ENCODE peak calls at places on chromosomes 1 and 21, in six cellular contexts. S is upper lobe of left lung, N is body of pancreas, L is suprapubic skin, C is stomach, M is heart left ventricle. A is an unnamed sample.

GRCh38 chr1:9111357-9111691 is 17.6 kb downstream of the GPR157 start:
- DNase-seq in S (no peak), N (no peak), L (no peak), C (no peak), M (no peak), A (no peak)

GRCh38 chr21:27885296-27885711 is 918.4 kb upstream of the ADAMTS5 start:
- DNase-seq in S (peak), N (no peak), L (no peak), C (no peak), M (no peak), A (no peak)

GRCh38 chr1:201648066-201648910 is 109.4 kb downstream of the NAV1 start:
- DNase-seq in S (peak), N (peak), L (peak), C (peak), M (peak), A (no peak)

GRCh38 chr1:1058088-1058905 is 15.8 kb downstream of the RNF223 start:
- DNase-seq in S (peak), N (no peak), L (no peak), C (no peak), M (no peak), A (no peak)

GRCh38 chr1:39266269-39266668 is 61.8 kb downstream of the MACF1 start:
- DNase-seq in S (no peak), N (no peak), L (no peak), C (no peak), M (no peak), A (no peak)

GRCh38 chr1:10615932-10616671 is 141.4 kb downstream of the PEX14 start:
- DNase-seq in S (no peak), N (no peak), L (peak), C (no peak), M (no peak), A (no peak)

GRCh38 chr1:116226017-116226416 is 114.8 kb downstream of the MAB21L3 start:
- DNase-seq in S (no peak), N (no peak), L (no peak), C (no peak), M (no peak), A (no peak)

GRCh38 chr1:15923241-15923640 is 52.7 kb downstream of the ZBTB17 start:
- DNase-seq in S (no peak), N (no peak), L (no peak), C (no peak), M (no peak), A (no peak)

DNA sequence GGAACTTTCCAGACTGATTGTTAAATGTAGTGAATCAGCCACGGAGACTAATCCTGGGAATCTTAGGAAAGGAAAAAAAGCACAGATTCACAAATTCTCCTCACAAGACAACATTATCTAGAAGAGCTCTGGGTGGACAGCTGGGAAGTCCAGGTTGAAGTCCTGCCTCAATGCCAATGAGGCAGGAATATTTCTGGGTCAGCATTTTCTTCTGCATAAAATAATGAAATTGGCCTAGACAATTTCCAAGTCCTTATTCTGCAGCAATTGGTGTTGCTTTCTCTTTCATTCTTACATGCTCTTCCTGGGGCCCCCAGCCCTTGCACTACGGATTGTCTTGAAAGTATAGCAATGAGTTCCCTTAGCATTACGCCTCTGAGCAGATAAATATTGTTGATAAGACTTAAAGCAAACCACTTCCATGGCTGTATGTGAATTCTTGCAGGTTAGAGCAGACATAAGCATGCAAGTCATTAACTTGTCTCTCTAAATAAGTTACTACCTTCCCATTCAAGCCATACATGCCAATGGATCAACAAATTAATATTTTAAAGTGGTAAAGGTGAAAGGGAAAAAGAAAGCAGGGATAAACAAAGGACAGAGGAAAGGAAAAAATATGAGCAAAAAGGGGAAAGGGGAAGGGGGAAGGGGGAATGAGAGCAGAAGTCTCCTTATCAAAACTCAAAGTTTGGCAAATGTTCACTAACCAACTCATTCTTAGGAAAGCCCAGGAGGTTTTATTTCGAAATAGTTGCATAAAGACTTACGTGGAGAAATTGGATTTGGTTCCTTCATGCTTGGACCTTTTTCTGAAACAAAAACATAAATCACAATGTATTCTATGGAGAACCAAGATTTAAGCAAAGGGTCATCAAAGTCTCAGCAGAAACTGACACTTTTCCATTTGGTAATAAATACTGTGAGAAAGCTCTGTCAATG is 188.4 kb downstream of the TGFBR3 start:
- DNase-seq in S (no peak), N (no peak), L (no peak), C (no peak), M (no peak), A (no peak)
- H3K4me3 ChIP-seq in S (no peak), N (no peak), L (no peak), C (no peak), M (no peak), A (no peak)

DNA sequence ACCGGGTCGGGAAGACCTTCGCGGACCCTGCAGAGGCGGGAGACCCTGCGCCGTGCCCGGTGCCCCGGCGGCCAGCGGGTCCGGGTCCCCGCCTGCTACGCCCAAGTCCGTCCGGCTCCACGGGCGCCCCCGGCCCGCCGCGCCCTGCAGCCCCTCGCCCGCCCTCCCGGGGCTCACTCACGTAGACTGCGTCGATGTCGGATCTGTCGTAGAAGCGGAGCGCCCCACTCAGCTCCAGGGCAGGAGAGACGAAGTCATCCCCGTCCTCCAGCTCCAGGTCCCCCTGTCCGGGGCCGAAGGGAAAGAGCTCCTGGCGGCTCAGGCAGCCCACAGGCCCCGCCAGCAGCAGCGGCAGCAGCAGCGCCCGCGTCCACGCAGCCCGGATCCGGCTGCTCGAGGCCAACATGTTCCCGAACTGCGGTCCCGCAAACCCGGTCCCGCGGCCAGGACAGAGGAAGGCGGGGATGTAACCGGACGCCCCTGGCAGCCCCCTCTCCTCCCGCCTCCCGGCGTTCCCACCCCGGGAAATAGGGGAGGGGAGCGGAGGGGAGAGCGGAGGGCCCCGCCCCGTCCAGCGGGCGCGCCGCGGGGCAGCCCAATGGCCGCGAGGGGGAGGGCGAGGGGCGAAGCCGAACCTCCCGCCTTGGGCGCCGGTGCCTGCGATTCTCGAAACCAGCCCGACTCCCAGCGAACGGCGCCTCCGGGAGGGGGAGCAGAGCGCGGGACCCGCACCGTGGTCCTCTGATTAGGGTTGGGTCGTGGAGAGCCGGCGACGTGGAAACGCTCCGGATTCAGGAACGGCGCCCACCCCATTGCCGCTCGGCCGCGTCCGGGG is at the start of gene NID1:
- DNase-seq in S (peak), N (peak), L (peak), C (peak), M (peak), A (peak)
- H3K27ac ChIP-seq in S (peak), N (peak), L (peak), C (peak), M (peak), A (peak)

DNA sequence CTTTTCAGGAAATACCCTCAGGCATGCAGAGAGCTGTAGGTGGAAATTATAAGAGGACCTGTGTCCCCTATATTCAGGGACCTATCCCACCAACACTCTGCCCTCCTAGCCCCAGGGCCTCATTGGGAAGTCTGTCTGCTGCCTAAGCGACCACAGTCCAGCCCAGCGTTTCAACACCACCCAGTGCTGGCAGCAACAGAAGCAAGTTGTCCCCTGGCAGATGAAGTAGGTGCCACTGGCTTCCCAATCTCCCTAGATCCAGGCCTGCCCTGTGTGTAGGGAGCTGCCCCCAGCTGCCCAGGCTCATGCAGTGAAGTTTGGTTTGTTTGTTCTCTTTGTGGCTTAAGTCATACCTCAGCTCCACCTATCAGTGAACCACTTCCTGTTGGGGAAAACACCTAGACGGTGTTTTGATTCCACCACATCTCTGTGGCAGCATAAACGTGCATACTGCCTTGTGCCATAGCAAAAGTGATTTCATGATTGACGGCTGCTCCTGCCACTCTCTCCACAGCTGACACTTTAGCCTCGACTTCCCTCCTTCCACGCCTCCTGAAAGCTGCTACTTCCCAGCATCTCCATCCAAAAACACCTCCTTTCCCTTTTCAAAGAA is 8.1 kb upstream of the LEFTY1 start:
- DNase-seq in S (no peak), N (peak), L (no peak), C (peak), M (no peak), A (no peak)
- TF ChIP-seq POLR2A in S (no peak), N (peak), L (no peak), C (no peak), M (no peak), A (no peak)

DNA sequence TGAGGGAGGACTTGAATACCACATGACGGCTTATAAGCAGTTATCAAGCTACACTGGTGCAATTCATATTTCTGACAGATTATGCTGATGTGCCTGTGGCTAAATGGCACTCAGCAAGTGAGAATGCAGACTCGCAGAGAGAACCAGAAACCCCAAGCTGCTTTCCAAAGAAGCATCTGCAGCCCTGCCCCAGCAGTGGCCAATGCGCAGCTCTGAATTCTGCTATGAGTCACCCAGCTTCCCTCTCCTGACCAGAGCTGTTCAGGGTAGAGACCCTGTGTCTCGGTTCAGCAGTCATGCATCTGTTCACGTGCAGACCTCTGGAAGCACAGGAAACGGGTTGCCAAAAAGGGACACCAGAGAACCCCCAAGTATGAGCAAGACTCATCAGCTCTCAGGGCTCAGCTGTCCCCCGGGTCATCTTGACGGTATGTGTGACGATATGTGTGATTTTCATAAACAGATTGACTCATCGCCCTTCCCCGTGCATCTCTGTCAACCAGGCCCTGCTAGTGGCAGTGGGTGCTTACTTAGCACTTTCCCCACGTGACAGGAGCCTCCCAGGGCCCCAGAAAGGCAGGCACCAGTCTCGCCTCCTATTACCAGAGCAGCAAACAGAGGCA is 76.3 kb downstream of the ITPKB start:
- DNase-seq in S (no peak), N (peak), L (peak), C (peak), M (peak), A (peak)
- H3K4me3 ChIP-seq in S (no peak), N (no peak), L (no peak), C (no peak), M (no peak), A (no peak)

DNA sequence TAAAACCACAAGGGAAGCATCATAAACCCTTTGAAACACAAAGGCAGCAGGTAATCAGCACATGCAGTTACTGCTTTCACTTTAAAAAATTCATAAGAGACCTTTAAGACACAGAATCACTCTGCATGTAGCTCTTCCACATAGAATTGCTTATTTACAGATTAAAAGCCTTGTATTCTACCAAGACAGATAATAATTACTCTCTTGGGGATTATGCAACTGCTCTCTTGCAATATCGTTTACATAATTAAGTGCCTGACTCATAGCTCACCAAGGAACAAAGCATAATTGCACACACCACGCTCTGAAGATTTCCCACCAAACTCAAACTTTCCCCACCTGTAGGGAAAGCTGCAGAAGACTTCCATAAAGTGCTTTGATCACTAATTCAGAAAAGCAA is 87.9 kb downstream of the VAV3 start:
- DNase-seq in S (no peak), N (no peak), L (no peak), C (no peak), M (no peak), A (peak)
- H3K27ac ChIP-seq in S (no peak), N (no peak), L (no peak), C (no peak), M (no peak), A (no peak)